ENCODE peak calls at places on chromosomes 6 and 20, in seven cellular contexts. R is nephron progenitor cell; S is GM12891; A is activated CD4-positive, alpha-beta T cell treated with anti-CD3 and anti-CD28 coated beads, Interleukin-2, amount 50 U/mL, for 1 hour; O is right lobe of liver; B is retina; H is stimulated activated CD4-positive, alpha-beta T cell treated with anti-CD3 and anti-CD28 coated beads, Interleukin-2, amount 100 ng/mL, for 24 hours. C is an unnamed sample.

GRCh38 chr6:30447237-30447636 is 42.1 kb upstream of the HLA-E start:
- DNase-seq in S (no peak), B (no peak), H (no peak), O (no peak), R (peak), A (no peak), C (no peak)

GRCh38 chr6:2766767-2767314 is 1.6 kb downstream of the WRNIP1 start:
- DNase-seq in H (no peak), O (no peak), B (peak), R (no peak), A (no peak), S (no peak), C (no peak)

GRCh38 chr6:14476793-14477531 is 359.4 kb downstream of the CD83 start:
- DNase-seq in A (no peak), H (no peak), S (no peak), O (peak), B (peak), R (peak), C (peak)

GRCh38 chr6:16097382-16098171 is 31.3 kb upstream of the MYLIP start:
- DNase-seq in S (no peak), B (no peak), R (no peak), H (no peak), A (no peak), O (no peak), C (no peak)

GRCh38 chr6:128598561-128598960 is 78.2 kb upstream of the PTPRK start:
- DNase-seq in H (no peak), B (no peak), A (no peak), O (no peak), S (no peak), R (no peak), C (no peak)

GRCh38 chr6:135258970-135259369 is 77.9 kb downstream of the MYB start:
- DNase-seq in H (no peak), S (no peak), O (no peak), A (no peak), R (no peak), B (no peak), C (no peak)

GRCh38 chr6:135909737-135910387 is 58.4 kb downstream of the PDE7B start:
- DNase-seq in R (peak), B (no peak), H (peak), A (peak), O (peak), S (peak), C (peak)

GRCh38 chr20:5569021-5569420 is 181.2 kb upstream of the SHLD1 start:
- DNase-seq in A (peak), O (no peak), H (peak), B (peak), R (no peak), S (no peak), C (no peak)

GRCh38 chr6:81171991-81172740 is 580.3 kb downstream of the TENT5A start:
- DNase-seq in A (no peak), H (no peak), S (no peak), O (no peak), R (no peak), B (peak), C (no peak)

GRCh38 chr6:6749791-6750434 is 161.4 kb downstream of the LY86 start:
- DNase-seq in H (peak), B (peak), A (no peak), O (no peak), S (no peak), R (peak), C (no peak)

GRCh38 chr6:159134701-159135364 is 34.4 kb upstream of the FNDC1 start:
- DNase-seq in B (peak), S (peak), O (peak), H (peak), R (peak), A (peak), C (peak)

GRCh38 chr20:14633507-14633906 is 296.1 kb upstream of the FLRT3 start:
- DNase-seq in R (no peak), S (no peak), H (no peak), B (no peak), A (no peak), O (no peak), C (no peak)

C was measured in left lobe of liver.